ENCODE peak calls at places on chromosomes 3 and 15, in nine cellular contexts. A, L, X, J, Y, O, I, K and N are unnamed samples.

GRCh38 chr15:86183765-86184491 is 104.3 kb downstream of the AGBL1 start:
- DNase-seq in X (no peak), I (no peak), Y (no peak), A (no peak), O (no peak), K (no peak), L (peak; percentile 17), J (peak; percentile 7), N (peak; percentile 12)

GRCh38 chr3:39780352-39780751 is 29.1 kb upstream of the MYRIP start:
- DNase-seq in I (no peak), K (no peak), O (no peak), J (peak; percentile 34), Y (no peak), X (no peak), L (no peak), A (no peak), N (no peak)

GRCh38 chr15:39131605-39132004 is 449.3 kb upstream of the THBS1 start:
- DNase-seq in O (no peak), J (no peak), A (no peak), K (no peak), I (peak; percentile 35), Y (no peak), L (no peak), X (no peak), N (no peak)

GRCh38 chr3:147572970-147573340 is 163.8 kb downstream of the ZIC1 start:
- DNase-seq in K (no peak), J (no peak), L (no peak), Y (no peak), X (no peak), A (no peak), I (no peak), O (no peak), N (no peak)

GRCh38 chr15:67133026-67133425 is 67.6 kb downstream of the SMAD3 start:
- DNase-seq in Y (no peak), X (no peak), K (no peak), O (no peak), J (no peak), A (no peak), I (no peak), L (no peak), N (no peak)

GRCh38 chr3:178097576-178097975 is 438.7 kb upstream of the KCNMB2 start:
- DNase-seq in A (no peak), I (peak; percentile 47), O (no peak), L (no peak), X (no peak), K (no peak), Y (no peak), J (no peak), N (no peak)

GRCh38 chr3:159928692-159929091 is 59.9 kb upstream of the IL12A start:
- DNase-seq in K (no peak), I (peak; percentile 96), A (no peak), L (no peak), X (no peak), Y (no peak), J (no peak), O (no peak), N (no peak)

GRCh38 chr3:180744226-180744625 is 64.9 kb upstream of the CCDC39 start:
- DNase-seq in J (peak; percentile 83), Y (no peak), L (no peak), I (no peak), X (no peak), O (no peak), A (no peak), K (no peak), N (no peak)

GRCh38 chr3:37667359-37667758 is 194.3 kb upstream of the CTDSPL start:
- DNase-seq in K (no peak), A (no peak), I (no peak), L (no peak), Y (no peak), J (no peak), O (no peak), X (no peak), N (no peak)

GRCh38 chr3:171462224-171462623 is 2.0 kb upstream of the TNIK start:
- DNase-seq in A (no peak), L (no peak), K (no peak), J (no peak), X (no peak), O (peak; percentile 42), I (no peak), Y (no peak), N (peak; percentile 5)

GRCh38 chr15:71725215-71725955 is 85.0 kb upstream of the NR2E3 start:
- DNase-seq in L (no peak), I (peak; percentile 35), Y (no peak), A (no peak), K (no peak), O (no peak), X (no peak), J (no peak), N (no peak)

GRCh38 chr3:25885544-25885943 is 95.7 kb downstream of the OXSM start:
- DNase-seq in A (no peak), J (no peak), O (no peak), X (no peak), L (no peak), I (no peak), K (no peak), Y (no peak), N (no peak)

GRCh38 chr3:23806322-23807160 is 786 bp downstream of the UBE2E1 start:
- DNase-seq in O (no peak), I (peak; percentile 20), X (no peak), A (peak; percentile 29), L (peak; percentile 28), Y (no peak), K (no peak), J (peak; percentile 67), N (peak; percentile 18)

GRCh38 chr15:90903733-90904536 is 833 bp downstream of the MAN2A2 start:
- DNase-seq in A (no peak), L (no peak), X (no peak), J (peak; percentile 58), Y (no peak), I (no peak), O (no peak), K (no peak), N (no peak)

GRCh38 chr15:96029172-96029571 is 301.3 kb upstream of the NR2F2 start:
- DNase-seq in A (no peak), Y (no peak), X (no peak), O (no peak), J (no peak), K (no peak), I (no peak), L (no peak), N (no peak)

GRCh38 chr15:69576035-69576526 is 123.5 kb downstream of the RPLP1 start:
- DNase-seq in J (peak; percentile 55), O (peak; percentile 59), L (peak; percentile 75), A (peak; percentile 71), I (no peak), K (peak; percentile 47), X (peak; percentile 27), Y (peak; percentile 58), N (peak; percentile 36)

GRCh38 chr3:195302436-195302835 is 31.5 kb upstream of the XXYLT1 start:
- DNase-seq in L (no peak), O (no peak), A (no peak), K (no peak), J (no peak), X (no peak), Y (no peak), I (peak; percentile 17), N (no peak)

GRCh38 chr3:49397470-49397869 is 14.3 kb downstream of the RHOA start:
- DNase-seq in J (peak; percentile 33), I (peak; percentile 18), L (no peak), K (no peak), A (no peak), O (no peak), X (no peak), Y (no peak), N (no peak)

GRCh38 chr3:79653242-79653830 is 114.5 kb downstream of the ROBO1 start:
- DNase-seq in I (no peak), L (no peak), J (no peak), Y (no peak), O (no peak), A (no peak), K (no peak), X (no peak), N (no peak)

GRCh38 chr15:72009207-72009606 is 108.7 kb downstream of the MYO9A start:
- DNase-seq in O (no peak), A (peak; percentile 39), Y (no peak), I (no peak), J (no peak), K (no peak), X (no peak), L (no peak), N (no peak)

GRCh38 chr3:59404064-59404463 is 354.2 kb upstream of the CFAP20DC start:
- DNase-seq in L (no peak), J (no peak), A (no peak), I (no peak), O (no peak), K (no peak), Y (no peak), X (no peak), N (no peak)

GRCh38 chr3:172726370-172726769 is 15.5 kb upstream of the NCEH1 start:
- DNase-seq in O (no peak), A (no peak), X (no peak), J (no peak), L (no peak), I (no peak), K (no peak), Y (no peak), N (no peak)

GRCh38 chr15:45458746-45459403 is 63.7 kb downstream of the SLC30A4 start:
- DNase-seq in O (peak; percentile 64), K (peak; percentile 67), Y (peak; percentile 69), J (peak; percentile 65), X (peak; percentile 80), I (peak; percentile 55), L (peak; percentile 84), A (peak; percentile 75), N (peak; percentile 73)

GRCh38 chr15:71747128-71748083 is 62.9 kb upstream of the NR2E3 start:
- DNase-seq in J (no peak), Y (no peak), O (no peak), A (no peak), I (peak; percentile 89), K (no peak), L (no peak), X (no peak), N (no peak)

GRCh38 chr3:22887664-22888291 is 315.3 kb upstream of the UBE2E2 start:
- DNase-seq in J (peak; percentile 39), K (no peak), L (no peak), O (no peak), I (peak; percentile 44), A (no peak), Y (no peak), X (peak; percentile 7), N (no peak)

GRCh38 chr3:141386080-141386594 is 17.8 kb downstream of the ZBTB38 start:
- DNase-seq in L (no peak), X (peak; percentile 70), K (no peak), I (no peak), Y (no peak), J (no peak), O (no peak), A (no peak), N (no peak)

GRCh38 chr3:192843742-192844350 is 73.8 kb downstream of the MB21D2 start:
- DNase-seq in A (no peak), O (no peak), I (no peak), X (no peak), Y (no peak), K (no peak), L (no peak), J (no peak), N (no peak)

GRCh38 chr3:149180057-149180573 is 41.5 kb downstream of the CP start:
- DNase-seq in O (no peak), J (no peak), I (peak; percentile 97), A (peak; percentile 85), X (no peak), K (no peak), Y (no peak), L (no peak), N (no peak)

GRCh38 chr3:131960324-131960723 is 74.5 kb downstream of the CPNE4 start:
- DNase-seq in L (no peak), J (no peak), X (no peak), I (peak; percentile 54), A (no peak), O (no peak), K (no peak), Y (no peak), N (no peak)

GRCh38 chr3:110815008-110815583 is 256.5 kb upstream of the NECTIN3 start:
- DNase-seq in I (no peak), X (no peak), A (no peak), K (no peak), J (no peak), O (no peak), Y (no peak), L (no peak), N (no peak)